ENCODE peak calls at places on chromosomes 11 and 22, in four cellular contexts. T, W, M and D are unnamed samples.

GRCh38 chr11:105856954-105857353 is 165.1 kb downstream of the MSANTD4 start:
- DNase-seq in W (no peak), T (no peak), M (no peak), D (no peak)

GRCh38 chr11:47916361-47916841 is 64.0 kb upstream of the PTPRJ start:
- DNase-seq in M (peak), T (peak), W (no peak), D (no peak)

GRCh38 chr22:17234144-17234623 is 14.9 kb upstream of the ADA2 start:
- DNase-seq in T (no peak), M (peak), W (no peak), D (peak)

GRCh38 chr11:117034901-117035300 is 63.3 kb downstream of the SIK3 start:
- DNase-seq in T (no peak), W (no peak), M (no peak), D (no peak)

GRCh38 chr11:72353861-72354260 is 80.5 kb downstream of the CLPB start:
- DNase-seq in W (no peak), M (peak), T (no peak), D (peak)

GRCh38 chr11:114354076-114354475 is 46.2 kb downstream of the C11orf71 start:
- DNase-seq in M (peak), W (no peak), T (no peak), D (peak)

GRCh38 chr11:128928400-128928799 is 14.3 kb downstream of the TP53AIP1 start:
- DNase-seq in M (no peak), T (no peak), W (no peak), D (no peak)

GRCh38 chr11:45922425-45923082 is at the start of gene LARGE2:
- DNase-seq in W (peak), T (peak), M (no peak), D (no peak)

GRCh38 chr11:77002776-77003175 is 31.4 kb upstream of the B3GNT6 start:
- DNase-seq in M (no peak), T (no peak), W (no peak), D (no peak)

GRCh38 chr11:116502641-116503061 is 270.1 kb downstream of the BUD13 start:
- DNase-seq in T (no peak), M (no peak), W (no peak), D (no peak)

GRCh38 chr11:104338186-104338585 is 174.2 kb upstream of the PDGFD start:
- DNase-seq in W (no peak), T (no peak), M (no peak), D (peak)

GRCh38 chr11:71286701-71287643 is 34.6 kb upstream of the SHANK2 start:
- DNase-seq in W (no peak), M (peak), T (no peak), D (peak)

GRCh38 chr11:121489823-121490222 is 37.1 kb upstream of the SORL1-AS1 start:
- DNase-seq in W (no peak), T (no peak), M (no peak), D (no peak)

GRCh38 chr11:113176561-113176960 is 137.8 kb upstream of the TTC12 start:
- DNase-seq in M (peak), W (no peak), T (no peak), D (peak)

GRCh38 chr11:35013514-35014191 is 97.2 kb downstream of the PDHX start:
- DNase-seq in W (no peak), T (no peak), M (peak), D (no peak)

GRCh38 chr22:23315341-23315917 is 135.1 kb downstream of the BCR start:
- DNase-seq in W (peak), T (peak), M (peak), D (peak)

GRCh38 chr11:61499816-61500491 is 8.6 kb upstream of the LRRC10B start:
- DNase-seq in M (no peak), T (no peak), W (no peak), D (no peak)

GRCh38 chr22:46090631-46091201 is 59.6 kb upstream of the PPARA start:
- DNase-seq in T (no peak), M (no peak), W (no peak), D (peak)

GRCh38 chr11:19628018-19628417 is 84.6 kb upstream of the NAV2 start:
- DNase-seq in W (no peak), M (peak), T (no peak), D (peak)

GRCh38 chr11:2090172-2091111 is 48.7 kb downstream of the IGF2 start:
- DNase-seq in T (no peak), W (no peak), M (no peak), D (no peak)

GRCh38 chr22:31271485-31271884 is 20.8 kb downstream of the PIK3IP1 start:
- DNase-seq in T (no peak), W (no peak), M (no peak), D (no peak)

DNA sequence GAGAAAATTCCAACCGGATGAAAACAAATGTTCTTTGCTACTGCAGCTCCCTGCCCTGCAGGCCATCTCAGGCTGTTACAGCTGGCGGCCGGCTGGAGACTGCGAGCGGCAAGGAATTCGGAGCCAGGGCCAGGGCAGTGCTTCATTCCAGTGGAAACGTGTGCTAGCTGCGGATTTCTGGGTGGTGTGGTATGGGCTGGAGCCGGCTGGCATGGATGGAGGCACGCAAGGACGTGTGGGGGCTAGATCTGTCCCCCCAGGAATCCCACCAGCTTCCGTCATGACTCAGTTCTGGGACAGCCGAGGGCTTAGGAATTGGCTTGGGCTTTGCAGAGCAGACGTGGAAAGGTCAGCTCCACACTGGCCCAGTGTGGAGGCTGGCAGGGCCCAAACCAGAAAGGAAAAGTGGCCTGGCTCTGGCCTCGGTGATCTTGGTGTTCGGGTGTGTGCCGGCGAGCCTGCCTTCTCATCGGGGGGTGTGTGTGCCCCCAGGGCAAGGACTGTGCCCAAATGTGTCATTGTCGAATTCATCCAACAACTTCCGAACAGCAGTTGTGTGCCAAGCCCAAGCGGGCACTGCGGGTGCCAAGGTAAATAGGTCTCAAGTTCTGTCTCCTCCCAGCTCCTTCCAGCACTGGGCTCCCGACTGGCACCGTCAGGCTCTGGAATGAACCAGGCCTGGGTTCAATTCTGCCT is 48.1 kb upstream of the SHISAL1 start:
- DNase-seq in M (peak), W (peak), T (no peak), D (peak)
- TF ChIP-seq CTCF in M (peak), W (no peak), T (peak), D (no peak)

DNA sequence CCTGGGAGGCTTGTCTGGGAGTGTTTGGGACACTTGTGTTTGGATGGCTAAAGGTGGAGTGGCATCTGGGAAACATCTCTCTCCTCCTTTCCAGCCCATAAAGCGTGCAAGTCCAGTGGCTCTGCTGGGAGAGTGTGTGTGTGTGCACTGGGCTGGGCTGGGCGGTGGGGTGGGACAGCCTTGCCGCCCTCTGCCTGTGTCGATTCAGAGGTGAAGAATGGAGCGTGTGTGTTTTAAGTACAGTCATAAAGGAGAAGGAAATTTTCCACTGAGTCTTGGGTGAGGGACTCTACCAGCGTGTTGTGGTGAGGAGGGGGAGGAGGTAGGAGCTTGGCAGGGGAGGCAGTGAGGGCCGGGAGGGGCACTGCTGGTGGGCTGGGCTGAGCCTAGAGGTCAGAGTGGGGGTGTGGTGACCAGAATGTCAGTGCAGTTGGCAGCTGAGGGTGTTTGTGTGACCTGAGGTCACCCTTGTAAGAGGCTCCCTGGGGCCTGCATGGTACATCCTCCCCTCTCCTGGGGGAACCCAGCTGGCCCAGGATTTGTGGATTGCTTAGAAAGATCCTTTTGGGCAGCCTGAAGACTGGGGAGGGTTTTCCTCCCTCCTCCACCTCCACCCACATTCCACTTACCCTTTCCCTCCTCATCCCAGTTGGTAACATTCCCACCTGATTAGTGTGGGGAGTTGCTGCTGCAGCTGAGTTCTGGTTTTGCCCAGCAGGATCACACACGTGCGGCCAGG is 1.7 kb downstream of the TIMP3 start:
- DNase-seq in W (no peak), M (no peak), T (no peak), D (peak)
- H3K4me3 ChIP-seq in W (no peak), M (peak), T (peak), D (peak)

GRCh38 chr22:43743929-43744643 is 68.0 kb downstream of the EFCAB6 start:
- DNase-seq in M (no peak), W (no peak), T (no peak), D (no peak)

GRCh38 chr22:43745783-43746356 is 66.2 kb downstream of the EFCAB6 start:
- DNase-seq in W (no peak), M (no peak), T (no peak), D (no peak)

GRCh38 chr22:43749473-43749872 is 62.6 kb downstream of the EFCAB6 start:
- DNase-seq in T (no peak), W (no peak), M (no peak), D (no peak)

GRCh38 chr22:43750751-43751150 is 61.4 kb downstream of the EFCAB6 start:
- DNase-seq in W (no peak), M (no peak), T (no peak), D (no peak)

GRCh38 chr22:43747877-43748276 is 64.2 kb downstream of the EFCAB6 start:
- DNase-seq in W (no peak), T (no peak), M (no peak), D (peak)
- TF ChIP-seq CTCF in W (no peak), T (no peak), M (no peak), D (no peak)

GRCh38 chr11:68017858-68018729 is 8.0 kb downstream of the ALDH3B1 start:
- DNase-seq in M (no peak), T (no peak), W (no peak), D (no peak)
- H3K4me3 ChIP-seq in M (no peak), T (no peak), W (no peak), D (no peak)

DNA sequence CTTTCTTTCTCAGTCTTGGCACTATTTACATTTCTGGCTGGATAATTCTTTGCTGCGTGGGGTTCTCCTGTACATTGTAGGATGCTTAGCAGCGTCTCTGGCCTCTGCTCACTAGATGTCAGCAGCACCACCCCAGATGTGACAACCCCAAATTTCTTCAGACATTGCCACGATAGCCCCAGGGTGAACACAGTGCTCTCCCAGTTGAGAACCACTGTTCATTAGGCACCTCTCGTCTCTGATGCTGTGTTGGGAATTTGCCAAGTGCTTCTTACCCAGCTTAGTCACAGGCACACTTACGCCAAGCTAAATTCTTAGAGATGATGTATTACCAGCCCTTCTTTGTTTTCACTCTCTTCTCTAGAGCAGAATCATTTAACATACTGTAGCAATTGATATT is 9.4 kb downstream of the TRIM6 start:
- DNase-seq in T (no peak), M (peak), W (no peak), D (peak)
- TF ChIP-seq CTCF in T (no peak), M (no peak), W (no peak), D (no peak)